ENCODE peak calls at places on chromosomes 3 and 15, in nine cellular contexts. One of them, this sample, is unnamed. For H3K9me3, the result is how much of the 10 kb centered on the place peaks cover.

GRCh38 chr3:131072099-131072559 is 45.5 kb downstream of the NEK11 start:
- DNase-seq in stomach: no peak
- DNase-seq in upper lobe of left lung: no peak
- DNase-seq in A549: no peak
- DNase-seq in body of pancreas: no peak
- DNase-seq in HCT116: no peak
- DNase-seq in keratinocyte: no peak
- DNase-seq in cardiac muscle cell: no peak
- DNase-seq in ovary: no peak
- DNase-seq in this sample: no peak

GRCh38 chr3:152785051-152785450 is 49.9 kb upstream of the P2RY1 start:
- DNase-seq in stomach: no peak
- DNase-seq in upper lobe of left lung: no peak
- DNase-seq in A549: no peak
- DNase-seq in body of pancreas: no peak
- DNase-seq in HCT116: no peak
- DNase-seq in keratinocyte: no peak
- DNase-seq in cardiac muscle cell: no peak
- DNase-seq in ovary: no peak
- DNase-seq in this sample: no peak

GRCh38 chr3:169241575-169241927 is 422.0 kb downstream of the MECOM start:
- DNase-seq in stomach: no peak
- DNase-seq in upper lobe of left lung: no peak
- DNase-seq in A549: no peak
- DNase-seq in body of pancreas: no peak
- DNase-seq in HCT116: no peak
- DNase-seq in keratinocyte: no peak
- DNase-seq in cardiac muscle cell: no peak
- DNase-seq in ovary: no peak
- DNase-seq in this sample: no peak

GRCh38 chr3:131903988-131904415 is 130.8 kb downstream of the CPNE4 start:
- DNase-seq in stomach: no peak
- DNase-seq in upper lobe of left lung: no peak
- DNase-seq in A549: peak
- DNase-seq in body of pancreas: no peak
- DNase-seq in HCT116: no peak
- DNase-seq in keratinocyte: no peak
- DNase-seq in cardiac muscle cell: no peak
- DNase-seq in ovary: no peak
- DNase-seq in this sample: no peak

GRCh38 chr3:99439892-99440291 is 198.5 kb upstream of the COL8A1 start:
- DNase-seq in stomach: no peak
- DNase-seq in upper lobe of left lung: no peak
- DNase-seq in A549: no peak
- DNase-seq in body of pancreas: no peak
- DNase-seq in HCT116: no peak
- DNase-seq in keratinocyte: no peak
- DNase-seq in cardiac muscle cell: no peak
- DNase-seq in ovary: no peak
- DNase-seq in this sample: no peak

GRCh38 chr3:5022187-5022965 is 43.1 kb downstream of the BHLHE40 start:
- DNase-seq in stomach: no peak
- DNase-seq in upper lobe of left lung: no peak
- DNase-seq in A549: no peak
- DNase-seq in body of pancreas: no peak
- DNase-seq in HCT116: no peak
- DNase-seq in keratinocyte: no peak
- DNase-seq in cardiac muscle cell: no peak
- DNase-seq in ovary: no peak
- DNase-seq in this sample: no peak

GRCh38 chr3:163768048-163768447 is 1310.2 kb downstream of the SI start:
- DNase-seq in stomach: no peak
- DNase-seq in upper lobe of left lung: no peak
- DNase-seq in A549: no peak
- DNase-seq in body of pancreas: no peak
- DNase-seq in HCT116: no peak
- DNase-seq in keratinocyte: no peak
- DNase-seq in cardiac muscle cell: no peak
- DNase-seq in ovary: no peak
- DNase-seq in this sample: no peak

GRCh38 chr3:141878812-141879211 is 2.4 kb downstream of the ATP1B3 start:
- DNase-seq in stomach: no peak
- DNase-seq in upper lobe of left lung: no peak
- DNase-seq in A549: no peak
- DNase-seq in body of pancreas: no peak
- DNase-seq in HCT116: no peak
- DNase-seq in keratinocyte: no peak
- DNase-seq in cardiac muscle cell: no peak
- DNase-seq in ovary: no peak
- DNase-seq in this sample: no peak

GRCh38 chr3:181613813-181614212 is 97.9 kb upstream of the SOX2 start:
- DNase-seq in stomach: no peak
- DNase-seq in upper lobe of left lung: no peak
- DNase-seq in A549: no peak
- DNase-seq in body of pancreas: no peak
- DNase-seq in HCT116: no peak
- DNase-seq in keratinocyte: no peak
- DNase-seq in cardiac muscle cell: no peak
- DNase-seq in ovary: no peak
- DNase-seq in this sample: no peak

DNA sequence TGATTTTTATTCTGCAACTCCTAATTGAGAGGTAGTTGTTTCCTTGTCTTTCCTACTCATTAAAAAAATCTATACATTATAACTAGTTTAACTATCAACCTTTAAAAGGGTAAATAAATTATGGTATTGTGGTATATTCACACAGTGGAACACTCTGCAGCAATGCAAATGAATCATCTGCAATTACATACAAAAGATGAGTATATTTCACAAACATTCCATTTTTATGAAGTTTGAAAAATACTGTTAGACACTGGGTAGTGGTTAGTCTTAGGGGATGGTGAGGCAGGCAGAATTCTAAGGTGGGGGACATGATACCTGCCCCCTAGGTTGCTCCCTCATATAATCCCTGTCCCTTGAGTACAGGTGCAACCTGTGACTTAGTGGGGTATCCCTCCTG is 44.0 kb upstream of the MAGI1 start:
- DNase-seq in stomach: no peak
- DNase-seq in upper lobe of left lung: no peak
- DNase-seq in A549: no peak
- DNase-seq in body of pancreas: no peak
- DNase-seq in HCT116: no peak
- DNase-seq in keratinocyte: no peak
- DNase-seq in cardiac muscle cell: no peak
- DNase-seq in ovary: no peak
- DNase-seq in this sample: no peak
- H3K27ac ChIP-seq in stomach: no peak
- H3K27ac ChIP-seq in upper lobe of left lung: no peak
- H3K27ac ChIP-seq in A549: no peak
- H3K27ac ChIP-seq in body of pancreas: no peak
- H3K27ac ChIP-seq in HCT116: no peak
- H3K27ac ChIP-seq in keratinocyte: no peak
- H3K27ac ChIP-seq in cardiac muscle cell: peak
- H3K27ac ChIP-seq in ovary: no peak
- H3K27ac ChIP-seq in this sample: no peak

GRCh38 chr3:127330385-127330784 is 42.5 kb upstream of the PRR20G start:
- DNase-seq in stomach: no peak
- DNase-seq in upper lobe of left lung: no peak
- DNase-seq in A549: no peak
- DNase-seq in body of pancreas: no peak
- DNase-seq in HCT116: no peak
- DNase-seq in keratinocyte: no peak
- DNase-seq in cardiac muscle cell: no peak
- DNase-seq in ovary: no peak
- DNase-seq in this sample: no peak
- H3K9me3 ChIP-seq in stomach: under half
- H3K9me3 ChIP-seq in upper lobe of left lung: under half
- H3K9me3 ChIP-seq in A549: under half
- H3K9me3 ChIP-seq in body of pancreas: under half
- H3K9me3 ChIP-seq in HCT116: under half
- H3K9me3 ChIP-seq in keratinocyte: under half
- H3K9me3 ChIP-seq in cardiac muscle cell: under half
- H3K9me3 ChIP-seq in ovary: under half
- H3K9me3 ChIP-seq in this sample: under half

GRCh38 chr3:76369170-76369569 is 583.8 kb upstream of the ZNF717 start:
- DNase-seq in stomach: no peak
- DNase-seq in upper lobe of left lung: no peak
- DNase-seq in A549: no peak
- DNase-seq in body of pancreas: no peak
- DNase-seq in HCT116: no peak
- DNase-seq in keratinocyte: no peak
- DNase-seq in cardiac muscle cell: no peak
- DNase-seq in ovary: no peak
- DNase-seq in this sample: no peak
- TF ChIP-seq CTCF in stomach: no peak
- TF ChIP-seq CTCF in upper lobe of left lung: no peak
- TF ChIP-seq CTCF in A549: no peak
- TF ChIP-seq CTCF in body of pancreas: no peak
- TF ChIP-seq CTCF in HCT116: no peak
- TF ChIP-seq CTCF in keratinocyte: peak
- TF ChIP-seq CTCF in cardiac muscle cell: no peak
- TF ChIP-seq CTCF in ovary: no peak
- TF ChIP-seq CTCF in this sample: no peak

DNA sequence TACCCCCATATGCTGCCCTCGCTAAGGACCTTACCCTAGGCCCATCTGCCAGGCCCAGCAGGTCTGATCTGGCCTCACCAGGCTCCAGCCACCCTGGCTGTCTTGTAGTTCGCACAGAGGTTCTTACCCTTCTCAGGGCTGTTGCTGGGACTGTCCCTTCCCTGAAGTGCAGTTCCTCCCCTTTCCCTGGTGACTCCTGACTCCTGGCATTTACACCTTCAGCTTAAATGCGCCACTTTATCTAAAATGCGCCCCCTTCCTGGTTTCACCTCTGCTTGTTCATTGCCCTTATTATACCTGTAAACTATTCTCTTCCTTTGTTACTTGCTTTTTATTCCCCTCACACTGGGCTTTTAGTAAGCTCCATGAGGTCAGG is 835 bp upstream of the TTLL3 start:
- DNase-seq in stomach: peak
- DNase-seq in upper lobe of left lung: no peak
- DNase-seq in A549: peak
- DNase-seq in body of pancreas: no peak
- DNase-seq in HCT116: no peak
- DNase-seq in keratinocyte: no peak
- DNase-seq in cardiac muscle cell: no peak
- DNase-seq in ovary: no peak
- DNase-seq in this sample: no peak
- H3K27ac ChIP-seq in stomach: peak
- H3K27ac ChIP-seq in upper lobe of left lung: peak
- H3K27ac ChIP-seq in A549: peak
- H3K27ac ChIP-seq in body of pancreas: peak
- H3K27ac ChIP-seq in HCT116: peak
- H3K27ac ChIP-seq in keratinocyte: peak
- H3K27ac ChIP-seq in cardiac muscle cell: peak
- H3K27ac ChIP-seq in ovary: peak
- H3K27ac ChIP-seq in this sample: peak

DNA sequence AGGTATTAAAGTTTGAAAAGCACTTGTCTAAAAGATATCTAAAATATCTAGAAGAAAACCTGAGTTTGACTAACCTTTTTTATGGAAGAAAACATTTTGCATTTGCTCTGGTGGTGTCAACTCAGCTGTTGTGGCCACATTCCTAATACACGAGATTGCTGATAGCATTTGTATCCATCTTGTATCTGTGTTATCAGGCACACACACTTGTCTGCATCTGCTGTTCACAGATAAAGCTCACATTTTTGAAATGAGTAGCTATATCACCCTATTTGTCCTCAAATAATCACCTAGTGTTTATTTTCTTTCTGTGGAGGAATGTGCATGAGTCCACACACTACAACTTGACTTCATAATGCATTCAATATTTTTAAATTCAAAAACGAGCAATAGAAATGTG is 632.3 kb upstream of the NR2F2 start:
- DNase-seq in stomach: no peak
- DNase-seq in upper lobe of left lung: no peak
- DNase-seq in A549: no peak
- DNase-seq in body of pancreas: no peak
- DNase-seq in HCT116: no peak
- DNase-seq in keratinocyte: no peak
- DNase-seq in cardiac muscle cell: no peak
- DNase-seq in ovary: no peak
- DNase-seq in this sample: no peak
- H3K9me3 ChIP-seq in stomach: half or more
- H3K9me3 ChIP-seq in upper lobe of left lung: under half
- H3K9me3 ChIP-seq in A549: half or more
- H3K9me3 ChIP-seq in body of pancreas: under half
- H3K9me3 ChIP-seq in HCT116: under half
- H3K9me3 ChIP-seq in keratinocyte: under half
- H3K9me3 ChIP-seq in cardiac muscle cell: under half
- H3K9me3 ChIP-seq in ovary: under half
- H3K9me3 ChIP-seq in this sample: under half

DNA sequence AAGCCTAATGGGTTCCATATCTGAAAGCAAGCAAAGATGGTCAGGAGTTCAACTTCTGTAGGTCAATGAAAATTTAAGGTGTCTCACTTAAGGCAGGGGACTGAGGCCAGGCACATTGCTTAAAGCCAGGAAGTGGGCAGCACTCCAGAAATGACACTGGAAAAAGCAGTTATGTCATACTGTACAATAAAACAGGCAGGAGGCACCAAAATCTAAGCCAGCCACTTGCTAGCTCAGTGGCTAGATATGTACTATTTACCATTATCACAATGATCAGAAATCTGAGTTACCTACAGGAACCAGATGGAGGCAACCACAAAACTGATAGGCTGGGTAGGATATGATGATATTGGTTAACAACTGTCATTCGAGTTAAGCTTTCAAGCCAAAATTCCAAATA is 57.3 kb downstream of the FRMD5 start:
- DNase-seq in stomach: no peak
- DNase-seq in upper lobe of left lung: no peak
- DNase-seq in A549: no peak
- DNase-seq in body of pancreas: no peak
- DNase-seq in HCT116: no peak
- DNase-seq in keratinocyte: no peak
- DNase-seq in cardiac muscle cell: no peak
- DNase-seq in ovary: no peak
- DNase-seq in this sample: no peak
- TF ChIP-seq CTCF in stomach: no peak
- TF ChIP-seq CTCF in upper lobe of left lung: no peak
- TF ChIP-seq CTCF in A549: no peak
- TF ChIP-seq CTCF in body of pancreas: no peak
- TF ChIP-seq CTCF in HCT116: no peak
- TF ChIP-seq CTCF in keratinocyte: no peak
- TF ChIP-seq CTCF in cardiac muscle cell: no peak
- TF ChIP-seq CTCF in ovary: no peak
- TF ChIP-seq CTCF in this sample: no peak

GRCh38 chr15:41499109-41499851 is 5.6 kb downstream of the ITPKA start:
- DNase-seq in stomach: no peak
- DNase-seq in upper lobe of left lung: no peak
- DNase-seq in A549: no peak
- DNase-seq in body of pancreas: no peak
- DNase-seq in HCT116: no peak
- DNase-seq in keratinocyte: no peak
- DNase-seq in cardiac muscle cell: no peak
- DNase-seq in ovary: no peak
- DNase-seq in this sample: no peak
- H3K27ac ChIP-seq in stomach: no peak
- H3K27ac ChIP-seq in upper lobe of left lung: no peak
- H3K27ac ChIP-seq in A549: no peak
- H3K27ac ChIP-seq in body of pancreas: no peak
- H3K27ac ChIP-seq in HCT116: no peak
- H3K27ac ChIP-seq in keratinocyte: no peak
- H3K27ac ChIP-seq in cardiac muscle cell: no peak
- H3K27ac ChIP-seq in ovary: no peak
- H3K27ac ChIP-seq in this sample: no peak

This sample was measured in thoracic aorta.